ENCODE peak calls at places on chromosomes 1 and 21, in six cellular contexts. U is stimulated activated effector memory CD8-positive, alpha-beta T cell treated with anti-CD3 and anti-CD28 coated beads, Interleukin-12 subunit alpha, Interleukin-12 subunit beta, amount 100 ng/mL, for 72 hours; L is aorta; J is activated CD4-positive, alpha-beta T cell treated with anti-CD3 and anti-CD28 coated beads for 36 hours; Y is pancreas; P is right cardiac atrium. T is an unnamed sample.

GRCh38 chr1:77757066-77757584 is 2.5 kb downstream of the USP33 start:
- ATAC-seq in L (no peak), J (no peak), P (no peak), Y (no peak), U (no peak), T (no peak)

GRCh38 chr1:193211539-193211938 is 25.1 kb upstream of the B3GALT2 start:
- ATAC-seq in P (peak), Y (no peak), U (peak), J (peak), L (no peak), T (no peak)

GRCh38 chr1:167467126-167467725 is 51.1 kb downstream of the CD247 start:
- ATAC-seq in L (no peak), Y (no peak), P (no peak), J (peak), U (no peak), T (no peak)

GRCh38 chr21:36337099-36337509 is 17.1 kb downstream of the MORC3 start:
- ATAC-seq in Y (no peak), L (no peak), P (peak), J (peak), U (no peak), T (no peak)

GRCh38 chr1:205275133-205275532 is 46.4 kb downstream of the NUAK2 start:
- ATAC-seq in Y (peak), L (no peak), U (no peak), J (peak), P (no peak), T (no peak)

GRCh38 chr1:58924016-58924565 is 140.2 kb upstream of the JUN start:
- ATAC-seq in J (no peak), U (no peak), L (no peak), P (no peak), Y (no peak), T (no peak)

GRCh38 chr1:218772575-218772974 is 401.1 kb upstream of the LYPLAL1 start:
- ATAC-seq in L (no peak), P (no peak), Y (no peak), U (no peak), J (no peak), T (no peak)

GRCh38 chr1:30728832-30729638 is 5.7 kb upstream of the MATN1 start:
- ATAC-seq in Y (no peak), P (no peak), U (no peak), J (no peak), L (no peak), T (no peak)

GRCh38 chr1:111654839-111655238 is 35.2 kb downstream of the RAP1A start:
- ATAC-seq in Y (no peak), P (no peak), L (no peak), J (peak), U (peak), T (no peak)

GRCh38 chr21:26177741-26178452 is 7.3 kb upstream of the APP start:
- ATAC-seq in L (no peak), J (no peak), P (no peak), U (no peak), Y (no peak), T (no peak)

GRCh38 chr1:184061396-184062003 is 10.0 kb downstream of the TSEN15 start:
- ATAC-seq in Y (peak), U (no peak), J (no peak), P (no peak), L (no peak), T (no peak)

GRCh38 chr1:14969006-14969405 is 184.5 kb upstream of the TMEM51 start:
- ATAC-seq in Y (no peak), L (no peak), J (peak), P (peak), U (peak), T (no peak)